ENCODE peak calls at places on chromosomes 4 and X, in four cellular contexts. N is GM12878, S is K562, B is HepG2. E is an unnamed sample.
A peak's percentile ranks its signal among the peaks of the same experiment; 100 is the strongest.

GRCh38 chr4:134024251-134024650 is 177.3 kb downstream of the PABPC4L start:
- DNase-seq in N (no peak), S (no peak), B (peak; percentile 43), E (no peak)

GRCh38 chrX:103688949-103689348 is 2.5 kb upstream of the MORF4L2 start:
- DNase-seq in N (no peak), S (no peak), B (peak; percentile 21), E (no peak)

GRCh38 chr4:144646523-144647094 is 653 bp downstream of the HHIP start:
- DNase-seq in N (no peak), S (no peak), B (no peak), E (peak; percentile 19)

GRCh38 chr4:87053064-87053693 is 118.4 kb downstream of the AFF1 start:
- DNase-seq in N (no peak), S (no peak), B (no peak), E (no peak)

GRCh38 chr4:34182346-34182745 is 2062.0 kb downstream of the ARAP2 start:
- DNase-seq in N (no peak), S (no peak), B (no peak), E (no peak)

GRCh38 chrX:129015381-129015780 is 507.9 kb downstream of the SMARCA1 start:
- DNase-seq in N (no peak), S (no peak), B (no peak), E (no peak)

GRCh38 chrX:24999501-24999900 is 16.3 kb downstream of the ARX start:
- DNase-seq in N (no peak), S (no peak), B (no peak), E (no peak)

GRCh38 chr4:4772534-4772933 is 86.9 kb upstream of the MSX1 start:
- DNase-seq in N (no peak), S (no peak), B (no peak), E (no peak)

DNA sequence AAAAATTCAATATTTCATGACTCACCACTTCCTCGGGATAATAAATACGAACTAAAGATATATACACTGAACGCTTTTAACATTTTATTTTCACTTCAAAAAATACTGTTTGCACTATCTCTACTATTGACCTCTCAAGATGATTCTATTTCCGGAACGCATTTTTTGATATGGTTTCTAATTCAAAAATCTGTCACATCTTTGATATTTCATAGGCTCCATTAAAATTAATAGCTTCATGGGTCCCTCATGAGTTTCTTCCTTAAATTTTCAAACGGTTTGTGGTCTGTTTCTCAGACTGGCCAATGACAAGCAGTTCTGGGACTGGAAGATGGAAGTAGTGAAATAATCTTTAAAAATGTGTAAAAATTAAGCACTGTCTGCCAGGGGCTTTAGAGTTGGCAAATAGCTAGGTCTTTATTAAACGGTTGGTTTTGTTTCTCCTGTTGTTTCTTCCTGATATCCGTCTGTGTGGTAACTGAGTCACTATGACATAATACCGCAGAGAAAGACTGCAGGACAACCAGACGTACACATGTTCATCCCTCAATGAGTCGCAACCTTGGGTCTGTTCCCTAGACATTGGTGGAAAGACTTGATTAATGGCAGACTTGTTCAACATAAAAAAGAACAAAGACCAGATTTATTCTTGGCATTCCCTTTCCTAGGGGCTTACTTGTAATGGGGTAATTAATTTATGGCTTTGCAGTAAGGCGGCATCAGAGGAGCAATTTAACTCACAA is 133.8 kb downstream of the PALLD start:
- DNase-seq in N (no peak), S (no peak), B (no peak), E (no peak)
- TF ChIP-seq NR2C2 in N (no peak), S (no peak), B (no peak), E (no peak)

DNA sequence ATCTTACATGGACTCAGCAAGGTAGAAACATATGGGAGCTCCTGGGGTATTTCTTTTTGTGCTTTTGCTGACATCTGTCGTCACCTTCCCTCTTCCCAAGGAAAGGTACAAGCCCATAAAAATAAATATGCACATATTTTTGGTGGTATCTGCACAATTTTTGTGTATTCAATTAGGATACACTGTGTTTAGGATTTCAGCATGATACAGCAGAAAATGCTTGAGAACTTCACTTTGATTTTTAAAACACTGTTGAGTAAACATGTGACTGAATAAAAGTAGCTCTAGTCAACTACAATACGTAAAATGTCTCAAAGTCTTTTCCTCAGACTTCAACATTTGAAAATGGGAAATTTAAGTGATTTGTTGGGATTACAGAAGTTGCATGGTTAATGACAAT is 99.4 kb upstream of the SPANXC start:
- DNase-seq in N (no peak), S (no peak), B (no peak), E (no peak)
- TF ChIP-seq NR2C2 in N (no peak), S (no peak), B (no peak), E (no peak)

DNA sequence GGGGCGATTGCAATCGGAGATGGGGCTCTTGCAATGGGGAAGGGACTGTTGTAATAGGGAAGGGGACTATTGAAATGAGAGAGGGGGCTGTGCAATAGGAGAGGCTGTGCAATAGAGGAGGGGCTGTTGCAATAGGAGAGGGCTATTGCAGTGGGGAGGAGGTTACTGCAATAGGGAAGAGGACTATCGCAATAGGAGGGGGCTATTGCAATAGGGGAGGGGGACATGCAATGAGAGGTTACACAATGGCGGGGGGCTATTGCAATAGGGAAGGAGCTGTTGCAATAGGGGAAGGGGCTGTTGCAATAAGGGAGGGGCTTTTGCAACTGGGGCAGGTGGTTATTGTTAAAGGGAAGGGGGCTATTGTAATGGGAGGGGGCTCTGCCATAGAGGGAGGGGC is 162.6 kb upstream of the PSAPL1 start:
- DNase-seq in N (no peak), S (no peak), B (no peak), E (no peak)
- TF ChIP-seq NR2C2 in N (no peak), S (no peak), B (no peak), E (no peak)

DNA sequence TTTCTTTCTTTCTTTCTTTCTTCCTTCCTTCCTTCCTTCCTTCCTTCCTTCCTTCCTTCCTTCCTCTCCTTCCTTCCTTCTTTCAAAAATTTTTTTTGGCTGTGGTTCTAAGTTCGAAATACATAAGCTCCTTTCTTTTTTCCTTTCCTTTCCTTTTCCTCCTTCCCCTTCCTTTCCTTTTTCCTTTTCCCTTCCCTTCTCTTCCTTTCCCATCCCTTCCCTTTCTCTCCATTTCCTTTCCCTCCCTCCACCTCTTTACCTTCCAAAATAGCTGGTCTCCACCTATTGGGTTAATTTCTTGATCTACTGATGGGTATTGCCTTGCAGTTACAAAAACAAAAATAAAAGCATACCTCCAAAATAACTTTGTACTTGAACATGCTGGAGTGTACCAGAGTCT is 73.4 kb upstream of the GPRIN3 start:
- DNase-seq in N (no peak), S (no peak), B (no peak), E (no peak)
- TF ChIP-seq NR2C2 in N (no peak), S (no peak), B (no peak), E (no peak)

GRCh38 chrX:12700745-12701144 is 90.5 kb upstream of the PRPS2 start:
- DNase-seq in N (no peak), S (no peak), B (no peak), E (no peak)

GRCh38 chrX:12704706-12705105 is 86.5 kb upstream of the PRPS2 start:
- DNase-seq in N (no peak), S (no peak), B (no peak), E (no peak)

GRCh38 chrX:12702509-12703091 is 88.6 kb upstream of the PRPS2 start:
- DNase-seq in N (no peak), S (peak; percentile 9), B (peak; percentile 1), E (peak; percentile 30)

DNA sequence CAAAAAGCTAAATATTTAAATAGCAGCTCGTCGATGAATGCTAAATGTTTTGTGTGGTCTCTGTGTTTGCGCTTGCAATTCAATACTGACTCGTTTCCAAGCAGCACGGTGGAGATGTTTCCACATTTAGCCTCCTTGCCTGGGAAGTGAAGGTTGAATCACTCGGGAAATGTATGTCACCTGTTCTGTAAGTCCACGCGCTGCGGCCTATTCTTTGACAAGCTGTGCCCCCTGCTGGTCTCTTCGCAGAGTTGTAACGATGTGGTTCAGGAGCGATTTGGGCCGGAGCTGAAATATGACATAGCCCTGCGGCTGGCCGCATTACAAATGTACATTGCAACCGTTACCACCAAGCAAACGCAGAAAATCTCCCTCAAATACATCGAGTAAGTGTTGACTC is 89.6 kb upstream of the PRPS2 start:
- DNase-seq in N (peak; percentile 12), S (peak; percentile 66), B (peak; percentile 37), E (peak; percentile 58)
- TF ChIP-seq NR2C2 in N (no peak), S (no peak), B (no peak), E (no peak)

DNA sequence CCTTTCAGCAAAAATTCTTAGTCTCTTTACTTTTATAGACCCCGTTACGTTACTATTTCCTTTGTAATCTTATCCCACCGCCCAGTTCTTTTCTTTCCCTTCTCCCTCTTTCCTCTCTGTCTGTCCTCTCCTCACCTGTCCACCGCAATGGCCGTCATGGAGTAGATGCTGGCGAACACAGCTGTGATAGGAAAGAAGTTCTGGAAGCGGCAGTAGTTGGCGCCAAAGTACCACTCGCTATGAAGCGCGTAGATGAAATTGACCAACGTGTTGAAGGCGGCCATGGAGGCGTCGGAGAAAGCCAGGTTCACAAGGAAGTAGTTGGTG is 829 bp downstream of the TACR3 start:
- DNase-seq in N (no peak), S (no peak), B (no peak), E (peak; percentile 42)
- TF ChIP-seq NR2C2 in N (no peak), S (no peak), B (no peak), E (no peak)

E was measured in WTC11.